ENCODE peak calls at places on chromosome 17, in seven cellular contexts. W, M, R, U, N, L and T are unnamed samples. For H3K4me1, the result is how much of the 10 kb centered on the place peaks cover.

GRCh38 chr17:64008830-64009229 is 10.7 kb downstream of the PRR29 start:
- DNase-seq in N (no peak), L (no peak), M (no peak), U (no peak), R (no peak), W (no peak), T (no peak)

GRCh38 chr17:59431606-59432005 is 100.2 kb downstream of the YPEL2 start:
- DNase-seq in W (no peak), M (no peak), U (no peak), R (no peak), L (peak), N (no peak), T (no peak)

GRCh38 chr17:15281909-15282308 is 16.8 kb upstream of the PMP22 start:
- DNase-seq in R (no peak), L (no peak), M (no peak), N (no peak), W (no peak), U (no peak), T (no peak)

GRCh38 chr17:68821860-68822693 is 133.1 kb downstream of the ABCA8 start:
- DNase-seq in W (no peak), U (no peak), N (no peak), L (peak), R (peak), M (peak), T (no peak)

GRCh38 chr17:76672270-76672851 is 28.8 kb upstream of the ST6GALNAC1 start:
- DNase-seq in N (peak), L (no peak), M (no peak), W (no peak), U (no peak), R (peak), T (no peak)

GRCh38 chr17:1147664-1148063 is 32.1 kb downstream of the ABR start:
- DNase-seq in N (peak), U (no peak), M (peak), L (peak), R (peak), W (peak), T (no peak)

GRCh38 chr17:64171041-64171440 is 41.1 kb upstream of the ERN1 start:
- DNase-seq in U (no peak), N (no peak), R (peak), M (no peak), W (no peak), L (no peak), T (no peak)

GRCh38 chr17:7587831-7588230 is 2.1 kb downstream of the SOX15 start:
- DNase-seq in M (no peak), R (peak), U (no peak), W (no peak), N (no peak), L (peak), T (no peak)

GRCh38 chr17:81027038-81027437 is 7.9 kb upstream of the BAIAP2 start:
- DNase-seq in L (no peak), W (no peak), U (no peak), N (no peak), R (no peak), M (no peak), T (no peak)

GRCh38 chr17:47620503-47621245 is 29.0 kb upstream of the KPNB1 start:
- DNase-seq in L (no peak), N (no peak), M (no peak), U (no peak), W (no peak), R (peak), T (no peak)

GRCh38 chr17:62688398-62689140 is 61.1 kb downstream of the MRC2 start:
- DNase-seq in N (no peak), R (no peak), L (no peak), M (no peak), U (no peak), W (no peak), T (no peak)

GRCh38 chr17:75067856-75068255 is 19.9 kb upstream of the SLC16A5 start:
- DNase-seq in N (no peak), R (no peak), W (no peak), U (no peak), M (no peak), L (no peak), T (no peak)

GRCh38 chr17:76865174-76865573 is 3.0 kb upstream of the MGAT5B start:
- DNase-seq in M (no peak), R (no peak), N (no peak), L (no peak), W (no peak), U (no peak), T (no peak)

GRCh38 chr17:37742762-37743611 is 1.9 kb downstream of the HNF1B start:
- DNase-seq in U (no peak), N (peak), R (peak), M (no peak), W (peak), L (peak), T (no peak)

GRCh38 chr17:15498107-15498506 is 30.7 kb upstream of the CDRT4 start:
- DNase-seq in L (no peak), W (no peak), R (peak), N (no peak), M (no peak), U (no peak), T (no peak)

GRCh38 chr17:30093463-30094147 is 23.0 kb upstream of the NSRP1 start:
- DNase-seq in L (peak), M (peak), W (no peak), U (peak), R (peak), N (peak), T (peak)

GRCh38 chr17:9055281-9055680 is 34.0 kb downstream of the NTN1 start:
- DNase-seq in R (no peak), N (no peak), M (no peak), L (no peak), W (no peak), U (no peak), T (no peak)

GRCh38 chr17:38431343-38432145 is 3.3 kb downstream of the ARHGAP23 start:
- DNase-seq in R (no peak), W (no peak), L (no peak), U (no peak), M (no peak), N (no peak), T (no peak)

GRCh38 chr17:17551361-17551760 is 40.1 kb downstream of the PEMT start:
- DNase-seq in R (no peak), U (no peak), W (no peak), N (no peak), M (no peak), L (peak), T (no peak)

GRCh38 chr17:35046740-35047283 is 16.7 kb downstream of the RFFL start:
- DNase-seq in M (no peak), U (no peak), R (no peak), L (no peak), N (no peak), W (no peak), T (no peak)
- H3K4me1 ChIP-seq in M (under half), U (under half), R (under half), L (under half), N (under half), W (under half), T (under half)

DNA sequence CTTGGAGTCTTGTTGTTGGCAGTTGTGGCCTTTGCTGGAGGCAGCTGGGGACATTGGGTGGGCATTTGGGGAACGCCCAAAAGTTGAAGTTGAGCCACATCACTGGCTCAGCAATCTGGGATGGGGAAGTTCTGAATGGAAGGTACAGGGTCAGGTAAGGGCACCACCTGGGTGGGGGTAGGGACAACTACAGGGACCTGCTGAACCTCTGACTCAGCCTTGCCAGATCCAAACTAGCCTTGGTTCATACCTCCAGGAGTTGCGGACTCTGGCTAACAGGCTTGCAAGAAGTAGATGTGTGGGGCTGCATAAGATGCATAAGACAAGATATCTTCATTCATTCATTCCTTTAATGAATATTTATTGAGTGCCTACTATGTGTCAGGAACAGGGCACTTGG is 16.0 kb downstream of the FMNL1 start:
- DNase-seq in R (no peak), U (no peak), N (no peak), M (no peak), L (no peak), W (no peak), T (no peak)
- H3K4me3 ChIP-seq in R (no peak), U (no peak), N (no peak), M (no peak), L (no peak), W (no peak), T (no peak)

GRCh38 chr17:49362723-49363117 is 670 bp upstream of the ZNF652 start:
- DNase-seq in U (no peak), M (no peak), L (no peak), R (no peak), N (no peak), W (no peak), T (no peak)

GRCh38 chr17:49361129-49361901 is 735 bp downstream of the ZNF652 start:
- DNase-seq in W (peak), N (peak), L (peak), U (peak), M (no peak), R (peak), T (no peak)

GRCh38 chr17:49359990-49360795 is 1.9 kb downstream of the ZNF652 start:
- DNase-seq in U (no peak), L (peak), W (no peak), N (no peak), M (no peak), R (peak), T (no peak)

GRCh38 chr17:49361902-49362722 is at the start of gene ZNF652:
- DNase-seq in R (peak), W (peak), M (no peak), L (peak), N (peak), U (peak), T (peak)

GRCh38 chr17:49360796-49361128 is 1.3 kb downstream of the ZNF652 start:
- DNase-seq in M (no peak), W (peak), U (no peak), L (no peak), N (peak), R (no peak), T (no peak)
- H3K27ac ChIP-seq in M (peak), W (peak), U (no peak), L (no peak), N (peak), R (peak), T (no peak)

GRCh38 chr17:28918295-28918694 is 15.4 kb upstream of the DHRS13 start:
- DNase-seq in M (no peak), N (no peak), W (no peak), L (no peak), R (no peak), U (no peak), T (no peak)

GRCh38 chr17:28916302-28916934 is 13.5 kb upstream of the DHRS13 start:
- DNase-seq in R (no peak), L (peak), M (no peak), W (no peak), U (peak), N (no peak), T (no peak)

GRCh38 chr17:28917029-28917428 is 14.2 kb upstream of the DHRS13 start:
- DNase-seq in N (no peak), R (no peak), W (no peak), U (no peak), M (no peak), L (no peak), T (no peak)

GRCh38 chr17:28917465-28917864 is 14.6 kb upstream of the DHRS13 start:
- DNase-seq in R (no peak), U (no peak), M (no peak), L (no peak), W (no peak), N (no peak), T (no peak)

GRCh38 chr17:28920191-28920590 is 17.3 kb upstream of the DHRS13 start:
- DNase-seq in W (no peak), N (no peak), L (peak), M (no peak), U (no peak), R (no peak), T (no peak)
- H3K4me1 ChIP-seq in W (under half), N (under half), L (under half), M (under half), U (under half), R (under half), T (under half)

DNA sequence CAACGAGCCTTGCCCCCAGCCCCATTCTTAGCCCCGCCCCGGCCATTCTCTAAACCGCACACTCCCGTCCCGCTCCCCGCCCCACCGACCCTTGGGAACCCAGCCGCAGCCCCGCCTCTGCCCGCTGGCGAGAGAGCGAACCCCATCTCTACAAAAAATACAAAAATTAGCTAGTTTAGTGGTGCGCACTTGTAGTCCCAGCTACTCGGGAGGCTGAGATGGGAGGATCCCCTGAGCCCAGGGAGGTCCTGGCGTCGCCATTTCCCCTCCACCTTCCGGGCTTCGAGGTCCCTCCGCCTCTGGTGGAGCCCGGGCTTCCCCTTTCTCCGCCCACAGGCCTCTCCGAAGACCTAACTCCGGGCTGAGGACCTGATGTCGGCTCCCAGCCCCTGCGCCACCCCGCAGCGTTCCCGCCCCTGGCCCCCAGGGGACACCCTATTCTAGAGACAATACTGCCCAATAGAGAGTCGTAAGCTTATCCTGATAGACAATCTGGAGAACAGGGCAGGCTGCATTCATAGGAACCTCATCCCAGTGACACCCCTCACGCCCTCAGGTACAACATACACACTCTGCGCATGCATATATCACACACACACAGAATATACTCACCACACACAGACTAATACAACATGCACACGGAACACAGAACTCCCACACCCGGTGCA is 483 bp upstream of the PROCA1 start:
- DNase-seq in R (no peak), L (peak), N (peak), M (no peak), W (no peak), U (peak), T (no peak)
- H3K4me3 ChIP-seq in R (no peak), L (no peak), N (no peak), M (peak), W (peak), U (peak), T (peak)

DNA sequence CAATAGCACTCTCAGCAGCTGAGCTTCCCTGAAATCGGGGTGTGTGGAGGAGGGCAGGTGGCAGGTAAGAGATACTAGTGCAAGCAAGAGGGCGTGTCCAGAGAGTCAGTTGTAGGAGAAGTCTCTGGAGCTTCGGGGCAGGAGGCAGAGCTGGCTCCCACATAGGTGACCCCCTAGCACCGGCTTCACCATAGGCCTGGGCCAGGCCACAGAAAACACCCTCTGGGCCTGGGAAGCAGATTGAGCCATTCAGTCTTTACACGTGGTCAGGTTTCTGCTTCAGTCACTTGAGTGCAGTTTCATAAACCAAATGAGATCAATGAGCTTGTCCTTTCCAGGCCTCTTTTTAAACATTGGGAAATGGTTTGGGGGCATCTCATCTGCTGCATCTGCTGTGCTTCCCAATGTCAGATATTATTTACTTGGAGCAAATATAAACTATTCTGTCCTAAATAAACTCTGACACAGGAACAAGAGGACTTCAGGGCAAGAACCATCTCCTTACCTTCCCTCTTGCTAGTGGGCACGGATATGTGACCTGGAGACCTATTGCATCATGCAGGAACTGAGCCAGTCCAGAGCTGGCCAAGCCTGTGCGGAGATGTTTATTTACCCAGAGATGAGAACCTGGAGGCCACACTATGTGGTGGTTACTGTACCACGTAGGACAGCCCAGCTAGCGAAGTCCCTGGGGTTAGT is 16.1 kb downstream of the CCR7 start:
- DNase-seq in R (peak), L (peak), U (peak), W (peak), M (peak), N (peak), T (no peak)
- H3K27ac ChIP-seq in R (peak), L (peak), U (peak), W (peak), M (peak), N (peak), T (no peak)

GRCh38 chr17:19388791-19389190 is 1.8 kb upstream of the MFAP4 start:
- DNase-seq in L (no peak), W (no peak), N (peak), R (no peak), M (no peak), U (no peak), T (no peak)
- H3K4me1 ChIP-seq in L (under half), W (under half), N (under half), R (under half), M (under half), U (half or more), T (under half)

DNA sequence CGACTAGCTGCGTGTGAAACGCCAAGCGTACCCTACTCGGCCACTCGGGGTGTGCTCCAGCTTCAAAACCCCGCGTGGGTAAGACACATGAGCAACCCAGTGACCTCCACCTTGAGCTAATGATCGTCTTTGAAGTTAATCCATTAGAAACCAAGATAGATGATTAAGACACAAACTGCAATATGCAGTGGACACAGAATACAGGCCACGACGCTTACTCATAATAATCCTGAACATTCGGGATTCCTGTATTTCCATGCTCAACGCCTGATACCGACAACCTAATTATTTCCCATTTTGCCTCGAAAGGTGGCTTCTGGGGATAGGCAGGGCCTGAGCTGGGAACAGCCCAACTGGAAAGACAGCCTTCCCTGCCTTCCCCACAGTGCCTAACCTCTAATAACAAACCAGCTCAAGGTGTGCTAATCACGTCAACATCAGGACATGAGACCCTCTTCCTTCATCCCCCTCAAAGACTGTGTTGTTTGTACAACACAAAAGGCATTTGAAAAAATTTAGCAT is 504 bp upstream of the COPRS start:
- DNase-seq in M (peak), W (no peak), L (no peak), N (no peak), R (peak), U (no peak), T (no peak)
- H3K4me3 ChIP-seq in M (peak), W (peak), L (no peak), N (no peak), R (peak), U (peak), T (peak)

GRCh38 chr17:27246537-27246936 is 47.4 kb upstream of the WSB1 start:
- DNase-seq in N (no peak), M (no peak), W (no peak), L (no peak), R (no peak), U (no peak), T (no peak)
- H3K27ac ChIP-seq in N (peak), M (no peak), W (peak), L (no peak), R (no peak), U (peak), T (no peak)